ENCODE peak calls at places on chromosomes 7 and 10, in seven cellular contexts. J, O, B, N, W, V and A are unnamed samples.

GRCh38 chr10:131996508-131997365 is 15.0 kb upstream of the BNIP3 start:
- DNase-seq in J (no peak), O (no peak), B (peak; percentile 85), N (no peak), W (no peak), V (no peak), A (no peak)

GRCh38 chr7:99805641-99806040 is 21.7 kb upstream of the CYP3A4 start:
- DNase-seq in J (no peak), O (no peak), B (no peak), N (no peak), W (no peak), V (no peak), A (no peak)

GRCh38 chr7:11552676-11553075 is 279.3 kb downstream of the THSD7A start:
- DNase-seq in J (no peak), O (no peak), B (no peak), N (no peak), W (no peak), V (no peak), A (no peak)

GRCh38 chr7:95246935-95247370 is 77.4 kb downstream of the PON1 start:
- DNase-seq in J (no peak), O (peak; percentile 6), B (peak; percentile 25), N (peak; percentile 62), W (peak; percentile 23), V (peak; percentile 43), A (peak; percentile 50)

GRCh38 chr10:102409604-102410426 is 8.8 kb downstream of the PSD start:
- DNase-seq in J (no peak), O (no peak), B (no peak), N (no peak), W (no peak), V (no peak), A (no peak)

GRCh38 chr7:4791738-4792536 is 16.5 kb downstream of the AP5Z1 start:
- DNase-seq in J (peak; percentile 75), O (no peak), B (peak; percentile 77), N (peak; percentile 93), W (no peak), V (no peak), A (peak; percentile 79)

GRCh38 chr10:33133557-33133956 is 175.5 kb upstream of the ITGB1 start:
- DNase-seq in J (no peak), O (no peak), B (no peak), N (no peak), W (no peak), V (no peak), A (no peak)

GRCh38 chr7:106425017-106425719 is 140.4 kb upstream of the NAMPT start:
- DNase-seq in J (no peak), O (peak; percentile 99), B (peak; percentile 67), N (no peak), W (peak; percentile 100), V (peak; percentile 79), A (no peak)

GRCh38 chr7:42254217-42254616 is 17.2 kb upstream of the GLI3 start:
- DNase-seq in J (no peak), O (no peak), B (no peak), N (no peak), W (no peak), V (no peak), A (no peak)

GRCh38 chr10:13956826-13957225 is 370.1 kb downstream of the PRPF18 start:
- DNase-seq in J (no peak), O (no peak), B (peak; percentile 65), N (no peak), W (no peak), V (no peak), A (no peak)

GRCh38 chr10:120508393-120508792 is 51.4 kb downstream of the PLPP4 start:
- DNase-seq in J (no peak), O (no peak), B (no peak), N (no peak), W (peak; percentile 59), V (peak; percentile 43), A (no peak)

GRCh38 chr7:93238748-93239147 is 6.6 kb downstream of the VPS50 start:
- DNase-seq in J (no peak), O (no peak), B (no peak), N (no peak), W (no peak), V (no peak), A (no peak)

GRCh38 chr10:84783386-84783785 is 455.0 kb downstream of the CCSER2 start:
- DNase-seq in J (no peak), O (no peak), B (no peak), N (peak; percentile 42), W (peak; percentile 0), V (peak; percentile 41), A (peak; percentile 36)

GRCh38 chr7:12212051-12212485 is 974 bp downstream of the TMEM106B start:
- DNase-seq in J (no peak), O (no peak), B (no peak), N (no peak), W (no peak), V (peak; percentile 29), A (no peak)

GRCh38 chr7:112088484-112089016 is 117.6 kb downstream of the DOCK4 start:
- DNase-seq in J (no peak), O (no peak), B (no peak), N (no peak), W (no peak), V (no peak), A (no peak)

GRCh38 chr10:14837003-14837755 is 658 bp downstream of the CDNF start:
- DNase-seq in J (no peak), O (no peak), B (no peak), N (no peak), W (no peak), V (no peak), A (no peak)

GRCh38 chr10:79292789-79293746 is 54.2 kb upstream of the PPIF start:
- DNase-seq in J (no peak), O (no peak), B (no peak), N (peak; percentile 57), W (no peak), V (peak; percentile 22), A (no peak)

GRCh38 chr10:10579709-10580108 is 438.0 kb upstream of the CELF2 start:
- DNase-seq in J (no peak), O (no peak), B (no peak), N (no peak), W (no peak), V (no peak), A (no peak)

GRCh38 chr7:100897111-100897608 is 1.5 kb upstream of the ACHE start:
- DNase-seq in J (no peak), O (no peak), B (peak; percentile 64), N (peak; percentile 66), W (no peak), V (peak; percentile 49), A (peak; percentile 65)

DNA sequence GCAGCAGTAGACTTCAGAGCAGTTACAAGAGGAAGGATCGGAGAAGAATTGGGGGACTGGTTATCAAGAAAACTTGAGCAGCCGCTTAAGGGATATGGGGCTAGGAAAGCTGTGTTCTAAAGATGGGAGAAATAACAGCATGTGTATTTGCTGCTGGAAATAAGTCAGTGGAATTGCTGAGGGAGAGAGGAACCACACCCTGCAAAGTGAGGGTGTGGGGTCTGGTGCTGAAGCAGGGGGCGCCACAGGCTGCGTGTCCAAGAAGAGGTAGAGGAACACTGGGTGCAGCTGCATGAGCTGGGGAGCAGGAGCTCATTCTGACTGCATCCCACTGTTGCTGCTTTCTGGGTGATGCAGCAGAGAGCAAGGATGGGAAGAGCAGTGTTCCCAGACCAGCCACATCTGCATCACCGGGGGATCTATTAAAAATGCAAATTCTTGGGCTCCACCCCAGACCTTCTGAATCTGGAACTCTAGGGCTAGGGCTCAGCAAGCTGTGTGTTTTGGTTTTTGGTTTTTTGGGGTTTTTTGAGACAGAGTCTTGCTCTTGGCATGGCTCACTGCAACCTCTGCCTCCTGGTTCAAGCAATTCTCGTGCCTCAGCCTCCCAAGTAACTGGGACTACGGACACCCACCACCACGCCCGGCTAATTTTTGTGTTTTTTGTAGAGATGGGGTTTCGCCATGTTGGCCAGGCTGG is 97.1 kb upstream of the DNAJB6 start:
- DNase-seq in J (no peak), O (no peak), B (no peak), N (no peak), W (no peak), V (no peak), A (no peak)
- TF ChIP-seq CTCF in J (no peak), O (no peak), B (no peak), N (no peak), W (no peak), V (no peak), A (no peak)

DNA sequence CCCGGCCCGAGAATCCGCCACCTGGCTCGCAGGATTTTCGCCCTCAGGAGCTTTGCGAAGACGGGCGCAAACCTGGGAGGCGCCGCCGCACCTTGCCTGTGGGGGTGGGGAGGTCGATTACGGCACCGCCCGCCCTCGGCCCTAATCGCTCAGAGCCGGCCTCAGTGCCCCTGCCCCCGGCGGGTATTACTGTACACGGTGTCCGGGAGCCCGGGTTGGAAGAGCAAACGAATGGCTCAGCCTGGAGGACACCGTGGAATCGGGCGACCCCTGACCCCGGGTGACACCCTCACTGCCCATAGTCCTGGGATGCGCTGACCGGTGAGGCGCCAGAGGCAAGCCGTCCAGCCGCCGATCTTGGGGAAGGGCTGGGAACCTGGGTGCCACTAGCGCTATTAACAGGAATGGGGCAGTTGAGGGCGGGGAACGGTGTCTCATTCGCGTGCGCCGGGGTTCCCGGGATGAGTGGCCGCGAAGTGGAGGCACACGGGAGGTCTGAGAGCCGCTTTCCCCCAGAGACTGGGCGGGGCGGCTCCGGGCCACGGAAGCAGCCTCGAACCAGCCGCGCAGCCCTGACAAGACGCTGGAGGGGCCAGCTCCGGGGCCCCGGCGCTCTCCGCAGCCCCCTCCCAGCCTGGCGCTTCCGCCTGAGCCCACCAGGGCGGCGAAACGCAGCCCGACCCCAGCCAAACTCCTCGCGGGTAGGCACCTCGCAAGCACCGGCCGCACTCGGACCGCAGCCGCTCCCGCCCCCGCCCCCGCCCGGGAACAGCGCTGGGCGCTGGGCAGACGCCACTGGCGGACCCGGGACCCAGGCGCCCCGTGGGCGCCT is 167.5 kb downstream of the NRF1 start:
- DNase-seq in J (no peak), O (no peak), B (no peak), N (no peak), W (no peak), V (peak; percentile 34), A (no peak)
- TF ChIP-seq CTCF in J (no peak), O (no peak), B (no peak), N (no peak), W (no peak), V (no peak), A (peak; percentile 44)

DNA sequence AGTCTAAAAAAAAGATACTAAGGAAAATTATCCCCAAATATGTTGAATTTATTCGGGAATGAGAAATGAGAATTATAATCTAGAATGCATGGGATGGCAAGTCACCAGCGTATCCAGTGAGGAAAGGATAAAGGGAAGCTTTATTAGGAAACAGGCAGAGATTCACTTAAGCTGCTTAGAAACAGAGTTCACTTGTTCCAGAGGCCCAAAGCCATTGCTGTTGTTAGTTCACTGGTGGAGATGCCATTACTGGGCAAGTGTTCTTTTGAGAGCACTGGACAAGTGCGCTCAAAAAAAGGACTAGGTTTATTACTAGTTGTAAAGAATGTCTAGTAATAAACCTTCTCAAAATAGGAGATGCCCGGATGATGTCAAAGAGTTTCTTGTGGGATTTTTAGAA is 51.2 kb downstream of the MICU1 start:
- DNase-seq in J (no peak), O (no peak), B (no peak), N (no peak), W (no peak), V (no peak), A (no peak)
- TF ChIP-seq CTCF in J (no peak), O (no peak), B (no peak), N (no peak), W (no peak), V (no peak), A (no peak)

DNA sequence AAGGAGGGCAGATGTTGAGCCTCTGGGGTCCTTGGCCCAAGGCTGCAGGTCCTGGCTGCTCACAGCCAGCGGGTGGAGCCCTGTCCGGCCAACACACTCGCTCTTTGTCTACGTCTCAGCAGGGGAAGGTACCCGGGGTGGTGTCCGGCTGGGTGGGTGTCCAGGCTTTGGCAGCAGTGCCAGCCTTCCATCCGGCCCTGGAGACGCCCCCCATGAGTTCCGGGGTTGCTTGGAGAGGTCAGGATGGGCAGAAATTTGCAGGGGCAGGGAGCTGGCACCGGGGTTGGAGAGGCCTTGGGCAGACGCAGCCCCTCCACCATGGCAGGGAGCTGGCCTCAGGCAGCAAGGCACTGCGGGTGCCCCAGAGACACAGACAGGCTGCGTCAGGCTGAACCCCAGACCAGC is 42.2 kb upstream of the ELN start:
- DNase-seq in J (no peak), O (no peak), B (peak; percentile 47), N (no peak), W (no peak), V (no peak), A (no peak)
- TF ChIP-seq CTCF in J (no peak), O (peak; percentile 2), B (no peak), N (no peak), W (no peak), V (no peak), A (no peak)